ENCODE peak calls at places on chromosomes 6 and 20, in four cellular contexts. U, K, H and G are unnamed samples. For H3K4me1, the result is how much of the 10 kb centered on the place peaks cover.

GRCh38 chr20:63314566-63315239 is 21.7 kb downstream of the COL20A1 start:
- DNase-seq in U (no peak), K (peak), H (no peak), G (no peak)

GRCh38 chr6:39357998-39358686 is 35.6 kb upstream of the KCNK16 start:
- DNase-seq in U (no peak), H (no peak), K (no peak), G (no peak)

GRCh38 chr6:140058846-140059245 is 684.4 kb upstream of the CITED2 start:
- DNase-seq in U (no peak), K (no peak), H (no peak), G (no peak)

GRCh38 chr6:83193747-83194582 is 808 bp downstream of the RWDD2A start:
- DNase-seq in K (peak), H (peak), U (peak), G (no peak)

GRCh38 chr6:112086744-112087135 is 542 bp downstream of the TUBE1 start:
- DNase-seq in H (no peak), K (no peak), U (no peak), G (no peak)

GRCh38 chr6:126716012-126716411 is 376.1 kb downstream of the CENPW start:
- DNase-seq in U (no peak), K (no peak), H (no peak), G (no peak)

GRCh38 chr6:158772851-158773371 is 46.3 kb downstream of the EZR start:
- DNase-seq in K (no peak), H (peak), U (no peak), G (no peak)

GRCh38 chr6:154485784-154486183 is 24.7 kb downstream of the CNKSR3 start:
- DNase-seq in H (no peak), U (no peak), K (no peak), G (no peak)

GRCh38 chr6:169539176-169539897 is 162.5 kb downstream of the WDR27 start:
- DNase-seq in H (no peak), K (no peak), U (no peak), G (no peak)

GRCh38 chr6:157873735-157874344 is 50.8 kb downstream of the SNX9 start:
- DNase-seq in H (peak), U (peak), K (peak), G (peak)

GRCh38 chr6:168479421-168479820 is 38.4 kb downstream of the SMOC2 start:
- DNase-seq in U (no peak), H (no peak), K (no peak), G (no peak)

GRCh38 chr6:31822038-31822821 is 5.3 kb upstream of the HSPA1B start:
- DNase-seq in K (peak), U (peak), H (peak), G (peak)

GRCh38 chr6:126312013-126312665 is 27.8 kb upstream of the CENPW start:
- DNase-seq in U (no peak), K (no peak), H (no peak), G (no peak)

GRCh38 chr6:2215342-2215741 is 30.1 kb downstream of the GMDS start:
- DNase-seq in H (no peak), K (no peak), U (no peak), G (no peak)

GRCh38 chr20:49245921-49246740 is 26.9 kb downstream of the DDX27 start:
- DNase-seq in K (no peak), H (peak), U (no peak), G (no peak)

DNA sequence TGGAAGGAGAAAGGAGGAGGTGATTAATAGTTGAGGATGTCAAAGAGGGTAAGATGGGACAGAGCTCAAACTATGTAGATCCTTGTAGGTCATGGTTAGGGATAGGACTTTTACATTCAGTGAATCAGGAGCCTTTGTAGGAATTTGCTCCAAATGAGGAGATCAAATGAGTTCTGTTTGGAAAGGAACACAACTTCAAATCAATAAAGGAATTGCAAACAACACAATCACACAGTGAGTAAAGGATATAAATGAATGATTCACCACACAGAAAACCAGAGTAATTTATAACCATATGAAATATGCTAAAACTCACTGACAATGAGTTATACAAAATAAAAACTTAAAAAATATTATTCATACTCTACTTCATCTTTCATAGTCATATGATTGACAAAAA is 480.8 kb upstream of the EPHA7 start:
- DNase-seq in U (no peak), H (no peak), K (no peak), G (no peak)
- H3K4me1 ChIP-seq in U (under half), H (under half), K (under half), G (under half)

GRCh38 chr6:11207199-11207968 is 25.1 kb downstream of the NEDD9 start:
- DNase-seq in H (no peak), K (no peak), U (no peak), G (no peak)
- H3K4me1 ChIP-seq in H (under half), K (under half), U (half or more), G (under half)

GRCh38 chr6:149855741-149856140 is 8.4 kb downstream of the LRP11 start:
- DNase-seq in U (no peak), K (no peak), H (no peak), G (no peak)
- H3K4me1 ChIP-seq in U (half or more), K (under half), H (under half), G (under half)

DNA sequence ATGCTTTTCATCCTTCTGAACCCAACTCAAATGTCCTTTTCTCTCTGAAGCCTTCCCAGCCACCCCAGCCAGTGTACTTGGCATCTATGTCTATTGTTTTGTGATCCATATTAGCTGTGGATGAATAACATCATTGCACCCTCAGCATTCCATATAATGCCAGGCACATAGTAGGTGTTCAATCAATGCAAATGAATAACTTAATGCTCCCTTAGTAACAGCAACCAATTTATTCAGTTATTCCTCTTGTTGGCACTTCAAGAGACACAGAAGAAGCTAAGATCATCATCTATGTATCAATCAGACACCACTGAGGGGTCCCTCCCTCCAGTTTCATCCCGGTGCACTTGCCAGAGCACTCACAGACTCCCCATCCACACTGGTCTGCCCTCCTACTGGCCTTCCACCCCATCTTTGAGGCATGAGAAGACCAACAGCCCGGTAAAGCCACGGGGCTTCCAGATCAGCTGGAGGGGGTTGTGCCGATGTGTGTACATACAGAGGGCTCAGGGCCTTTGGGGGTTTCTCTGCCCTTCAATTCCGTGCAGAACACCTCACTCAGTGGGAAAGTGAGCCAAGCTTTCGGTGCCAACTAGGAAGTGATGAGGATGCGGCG is 2.4 kb upstream of the TAF8 start:
- DNase-seq in K (no peak), U (no peak), H (no peak), G (no peak)
- H3K4me1 ChIP-seq in K (under half), U (half or more), H (half or more), G (half or more)

GRCh38 chr6:125222531-125223455 is 69.2 kb downstream of the TPD52L1 start:
- DNase-seq in K (no peak), U (no peak), H (no peak), G (no peak)
- H3K4me1 ChIP-seq in K (under half), U (under half), H (under half), G (under half)

GRCh38 chr20:62022575-62023139 is 43.0 kb downstream of the TAF4 start:
- DNase-seq in H (no peak), K (no peak), U (no peak), G (no peak)
- H3K4me1 ChIP-seq in H (under half), K (under half), U (under half), G (under half)

GRCh38 chr6:14620522-14620921 is 502.9 kb downstream of the CD83 start:
- DNase-seq in K (no peak), U (no peak), H (no peak), G (no peak)
- H3K4me1 ChIP-seq in K (under half), U (under half), H (under half), G (under half)

DNA sequence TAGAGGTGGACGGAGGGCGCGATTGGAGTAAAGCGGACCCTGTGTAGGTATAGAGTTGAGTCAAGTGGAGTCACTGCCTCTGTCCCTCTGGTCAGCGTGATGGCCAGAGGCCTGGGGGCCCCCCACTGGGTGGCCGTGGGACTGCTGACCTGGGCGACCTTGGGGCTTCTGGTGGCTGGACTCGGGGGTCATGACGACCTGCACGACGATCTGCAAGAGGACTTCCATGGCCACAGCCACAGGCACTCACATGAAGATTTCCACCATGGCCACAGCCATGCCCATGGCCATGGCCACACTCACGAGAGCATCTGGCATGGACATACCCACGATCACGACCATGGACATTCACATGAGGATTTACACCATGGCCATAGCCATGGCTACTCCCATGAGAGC is 479 bp downstream of the SLC39A7 start:
- DNase-seq in U (no peak), H (no peak), K (peak), G (no peak)
- H3K4me1 ChIP-seq in U (half or more), H (half or more), K (under half), G (half or more)

DNA sequence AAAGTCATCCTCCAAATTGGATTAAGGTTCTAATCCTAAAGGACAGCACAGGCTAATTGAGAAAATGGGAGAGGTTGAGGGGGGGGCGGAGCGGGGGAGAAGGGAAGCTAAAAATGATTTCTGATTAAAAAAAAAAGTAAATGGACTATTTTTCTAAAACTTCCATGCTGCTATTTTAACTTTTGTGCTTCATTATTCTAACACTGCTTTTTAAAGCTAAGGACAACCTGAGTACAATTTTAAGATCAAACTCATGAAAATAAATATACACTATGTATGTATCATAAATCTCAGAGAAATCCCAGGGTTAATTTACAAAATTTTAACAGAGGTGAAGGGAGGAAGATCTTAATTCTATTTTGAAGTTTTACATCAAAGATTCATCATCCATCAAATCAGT is 4.4 kb downstream of the MAN1A1 start:
- DNase-seq in H (no peak), U (no peak), K (no peak), G (no peak)
- H3K4me1 ChIP-seq in H (under half), U (under half), K (under half), G (under half)

GRCh38 chr6:166494757-166495486 is 91.6 kb downstream of the RAMACL start:
- DNase-seq in K (no peak), H (no peak), U (peak), G (no peak)
- H3K4me1 ChIP-seq in K (under half), H (under half), U (under half), G (under half)